ENCODE peak calls at places on chromosome 10, in seven cellular contexts. I is lung; Y is adrenal gland; D is NCI-H510A treated with DMSO at 0.1 percent for 48 hours; E is smooth muscle cell of the brain vasculature; X is effector memory CD4-positive, alpha-beta T cell; R is GM12865. P is an unnamed sample.

GRCh38 chr10:114278140-114278883 is 39.3 kb downstream of the VWA2 start:
- DNase-seq in I (no peak), Y (no peak), D (no peak), E (no peak), X (no peak), R (no peak), P (no peak)

GRCh38 chr10:26759008-26759407 is 61.5 kb downstream of the PDSS1 start:
- DNase-seq in I (no peak), Y (no peak), D (no peak), E (no peak), X (no peak), R (no peak), P (no peak)

GRCh38 chr10:118062798-118063238 is 16.1 kb upstream of the RAB11FIP2 start:
- DNase-seq in I (peak; percentile 40), Y (no peak), D (no peak), E (no peak), X (no peak), R (no peak), P (no peak)

GRCh38 chr10:123229927-123230630 is 75.9 kb downstream of the BUB3 start:
- DNase-seq in I (no peak), Y (no peak), D (peak; percentile 69), E (no peak), X (no peak), R (no peak), P (no peak)

GRCh38 chr10:127977368-127978009 is 70.6 kb downstream of the PTPRE start:
- DNase-seq in I (peak; percentile 64), Y (peak; percentile 95), D (no peak), E (no peak), X (no peak), R (no peak), P (no peak)

GRCh38 chr10:22737587-22737986 is 23.2 kb upstream of the PIP4K2A start:
- DNase-seq in I (no peak), Y (peak; percentile 57), D (no peak), E (peak; percentile 26), X (no peak), R (no peak), P (no peak)

GRCh38 chr10:131183546-131184045 is 127.9 kb downstream of the TCERG1L start:
- DNase-seq in I (no peak), Y (peak; percentile 20), D (no peak), E (no peak), X (no peak), R (no peak), P (no peak)

GRCh38 chr10:102731222-102731800 is 12.4 kb upstream of the WBP1L start:
- DNase-seq in I (no peak), Y (peak; percentile 80), D (no peak), E (no peak), X (no peak), R (no peak), P (no peak)

GRCh38 chr10:79067241-79068202 is 1.2 kb upstream of the ZMIZ1 start:
- DNase-seq in I (peak; percentile 90), Y (peak; percentile 94), D (peak; percentile 69), E (peak; percentile 83), X (peak; percentile 81), R (peak; percentile 87), P (peak; percentile 80)

GRCh38 chr10:70144372-70145110 is 2.0 kb downstream of the TYSND1 start:
- DNase-seq in I (no peak), Y (no peak), D (no peak), E (no peak), X (no peak), R (no peak), P (no peak)

GRCh38 chr10:1043532-1043995 is 5.4 kb downstream of the IDI1 start:
- DNase-seq in I (no peak), Y (peak; percentile 69), D (no peak), E (no peak), X (no peak), R (peak; percentile 79), P (no peak)

GRCh38 chr10:11793762-11794479 is 29.2 kb upstream of the PROSER2 start:
- DNase-seq in I (no peak), Y (no peak), D (no peak), E (no peak), X (no peak), R (no peak), P (no peak)

GRCh38 chr10:29883231-29883630 is 176.2 kb downstream of the JCAD start:
- DNase-seq in I (no peak), Y (no peak), D (no peak), E (no peak), X (no peak), R (no peak), P (no peak)

GRCh38 chr10:11245510-11245909 is 227.8 kb downstream of the CELF2 start:
- DNase-seq in I (no peak), Y (no peak), D (no peak), E (no peak), X (no peak), R (peak; percentile 88), P (no peak)

GRCh38 chr10:43594944-43595589 is 11.2 kb upstream of the ZNF485 start:
- DNase-seq in I (no peak), Y (peak; percentile 61), D (no peak), E (no peak), X (no peak), R (peak; percentile 92), P (no peak)

GRCh38 chr10:112261281-112261822 is 21.8 kb upstream of the TECTB start:
- DNase-seq in I (no peak), Y (peak; percentile 69), D (no peak), E (no peak), X (no peak), R (no peak), P (no peak)

GRCh38 chr10:33566426-33566825 is 232.0 kb upstream of the NRP1 start:
- DNase-seq in I (no peak), Y (no peak), D (no peak), E (no peak), X (no peak), R (no peak), P (no peak)

GRCh38 chr10:75772153-75772887 is 340.9 kb downstream of the LRMDA start:
- DNase-seq in I (no peak), Y (no peak), D (no peak), E (no peak), X (no peak), R (peak; percentile 41), P (no peak)

P was measured in T-helper 17 cell.